ENCODE peak calls at places on chromosomes 11 and 22, in seven cellular contexts. N, P, Y, J, G, D and U are unnamed samples. For H3K4me1, the result is how much of the 10 kb centered on the place peaks cover.

GRCh38 chr11:116731097-116731761 is 41.6 kb downstream of the BUD13 start:
- DNase-seq in N (no peak), G (peak), Y (peak), D (no peak), J (no peak), P (peak), U (peak)

GRCh38 chr11:19530505-19530904 is 182.1 kb upstream of the NAV2 start:
- DNase-seq in D (no peak), N (no peak), G (no peak), P (no peak), J (no peak), Y (no peak), U (no peak)

GRCh38 chr11:12897390-12897789 is 111.7 kb upstream of the RASSF10 start:
- DNase-seq in P (no peak), G (no peak), J (no peak), D (no peak), Y (no peak), N (no peak), U (no peak)

GRCh38 chr22:35315141-35315854 is 15.6 kb downstream of the TOM1 start:
- DNase-seq in D (peak), G (no peak), Y (peak), J (no peak), P (no peak), N (no peak), U (no peak)

GRCh38 chr11:28679795-28680194 is 571.6 kb downstream of the METTL15 start:
- DNase-seq in Y (no peak), N (no peak), P (peak), G (peak), D (no peak), J (no peak), U (peak)

GRCh38 chr22:20549232-20549841 is 41.9 kb downstream of the MED15 start:
- DNase-seq in P (no peak), G (no peak), J (no peak), Y (peak), N (no peak), D (no peak), U (peak)

GRCh38 chr11:108793611-108794010 is 128.7 kb downstream of the DDX10 start:
- DNase-seq in J (no peak), N (no peak), P (no peak), D (no peak), Y (no peak), G (no peak), U (no peak)

GRCh38 chr11:82864268-82864667 is 36.0 kb downstream of the PRCP start:
- DNase-seq in P (peak), Y (peak), J (peak), N (peak), G (peak), D (peak), U (peak)

GRCh38 chr11:5690736-5691135 is 1.1 kb downstream of the TRIM22 start:
- DNase-seq in D (no peak), J (no peak), G (peak), N (no peak), Y (no peak), P (peak), U (no peak)

GRCh38 chr11:70647188-70648166 is 249.1 kb downstream of the CTTN start:
- DNase-seq in P (no peak), Y (no peak), J (no peak), D (no peak), N (no peak), G (no peak), U (no peak)

GRCh38 chr11:65423516-65424199 is 1.1 kb downstream of the NEAT1 start:
- DNase-seq in P (peak), Y (peak), N (no peak), G (peak), D (peak), J (no peak), U (peak)

GRCh38 chr11:128716231-128716630 is 22.4 kb downstream of the FLI1 start:
- DNase-seq in G (no peak), Y (no peak), P (peak), J (no peak), N (no peak), D (no peak), U (no peak)

GRCh38 chr11:15346907-15347306 is 232.2 kb downstream of the INSC start:
- DNase-seq in N (no peak), G (no peak), Y (no peak), D (no peak), J (no peak), P (no peak), U (no peak)

GRCh38 chr11:7571640-7572000 is 57.8 kb downstream of the PPFIBP2 start:
- DNase-seq in G (peak), D (peak), J (peak), N (peak), P (peak), Y (no peak), U (peak)

GRCh38 chr11:7573558-7574296 is 59.9 kb downstream of the PPFIBP2 start:
- DNase-seq in P (no peak), N (no peak), J (no peak), Y (no peak), D (peak), G (no peak), U (no peak)

GRCh38 chr11:7572001-7572712 is 58.4 kb downstream of the PPFIBP2 start:
- DNase-seq in Y (no peak), P (no peak), D (peak), N (no peak), G (no peak), J (peak), U (no peak)

GRCh38 chr11:7574491-7575129 is 60.8 kb downstream of the PPFIBP2 start:
- DNase-seq in D (peak), P (no peak), N (no peak), J (no peak), Y (no peak), G (no peak), U (no peak)

DNA sequence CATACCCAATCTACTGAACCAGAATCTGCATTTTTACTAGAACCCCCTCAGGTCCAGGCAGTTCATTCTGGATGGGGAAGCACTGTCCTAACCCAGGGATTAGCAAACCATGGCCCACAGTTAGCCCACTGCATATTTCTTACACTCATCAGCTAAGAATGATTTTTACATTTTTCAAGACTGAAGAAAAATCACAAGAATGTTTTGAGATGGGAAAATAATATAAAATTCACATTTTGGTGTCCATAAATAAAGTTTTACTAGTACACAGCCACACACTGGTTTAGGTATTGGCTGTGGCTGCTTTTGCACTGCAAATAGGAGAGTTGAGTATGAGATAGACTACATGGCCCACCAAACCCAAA is 59.4 kb downstream of the PPFIBP2 start:
- DNase-seq in J (no peak), D (no peak), G (peak), Y (no peak), N (no peak), P (no peak), U (no peak)
- H3K4me1 ChIP-seq in J (under half), D (half or more), G (half or more), Y (half or more), N (under half), P (under half), U (under half)

GRCh38 chr22:38262051-38262795 is 10.6 kb downstream of the TMEM184B start:
- DNase-seq in J (peak), P (no peak), Y (no peak), G (no peak), D (peak), N (no peak), U (peak)
- H3K4me1 ChIP-seq in J (under half), P (under half), Y (half or more), G (under half), D (under half), N (under half), U (under half)

DNA sequence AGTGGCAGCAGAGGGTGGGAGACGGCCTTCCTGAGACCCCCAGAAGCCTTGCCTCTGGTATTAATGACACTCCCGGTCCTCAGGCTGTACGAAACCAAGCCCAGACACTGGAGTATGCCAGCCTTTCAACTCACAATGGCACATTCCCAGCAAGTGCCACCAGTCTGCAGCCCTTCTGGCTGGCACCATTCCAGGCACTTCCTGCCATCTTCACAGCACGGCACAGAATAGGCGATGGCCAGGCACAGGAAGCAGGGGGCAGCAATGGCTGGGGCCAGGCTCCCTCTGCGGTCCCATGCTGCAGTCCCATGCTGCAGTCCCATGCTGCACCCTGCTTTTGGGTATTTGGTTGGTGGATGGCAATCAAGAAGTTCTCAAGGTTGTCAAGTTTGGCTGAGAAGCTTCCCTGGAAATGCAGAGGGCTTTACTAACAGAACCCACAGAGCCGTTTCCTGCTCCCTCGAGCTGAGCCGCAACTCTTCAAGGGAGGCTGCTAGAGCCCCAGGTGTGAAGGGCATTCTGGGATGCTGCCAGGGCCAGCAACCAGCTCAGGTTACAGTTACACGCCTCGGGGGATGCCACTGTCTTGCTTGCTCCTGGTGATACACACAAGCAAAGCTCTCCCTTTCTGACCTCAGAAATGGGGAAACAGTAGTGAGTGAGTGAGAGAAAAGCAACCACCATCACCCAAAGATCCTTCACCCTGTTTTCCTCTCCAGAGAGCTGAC is 23.8 kb downstream of the LRFN4 start:
- DNase-seq in P (no peak), D (no peak), N (no peak), G (no peak), Y (no peak), J (no peak), U (no peak)
- H3K4me1 ChIP-seq in P (under half), D (half or more), N (half or more), G (under half), Y (half or more), J (under half), U (under half)

GRCh38 chr11:11047851-11048610 is 190.2 kb upstream of the ZBED5 start:
- DNase-seq in J (no peak), N (no peak), G (no peak), Y (no peak), D (no peak), P (no peak), U (no peak)
- H3K4me1 ChIP-seq in J (under half), N (under half), G (under half), Y (under half), D (under half), P (under half), U (under half)

GRCh38 chr22:37740455-37741311 is 43.8 kb downstream of the TRIOBP start:
- DNase-seq in Y (no peak), N (no peak), G (no peak), D (no peak), J (no peak), P (no peak), U (no peak)

GRCh38 chr22:37739611-37740049 is 42.8 kb downstream of the TRIOBP start:
- DNase-seq in J (no peak), D (no peak), G (no peak), P (no peak), Y (no peak), N (no peak), U (no peak)

GRCh38 chr22:37742374-37743092 is 45.7 kb downstream of the TRIOBP start:
- DNase-seq in G (peak), D (no peak), Y (no peak), N (peak), J (no peak), P (peak), U (peak)

GRCh38 chr22:37739000-37739399 is 42.2 kb downstream of the TRIOBP start:
- DNase-seq in G (no peak), J (peak), N (no peak), Y (no peak), P (peak), D (no peak), U (peak)

DNA sequence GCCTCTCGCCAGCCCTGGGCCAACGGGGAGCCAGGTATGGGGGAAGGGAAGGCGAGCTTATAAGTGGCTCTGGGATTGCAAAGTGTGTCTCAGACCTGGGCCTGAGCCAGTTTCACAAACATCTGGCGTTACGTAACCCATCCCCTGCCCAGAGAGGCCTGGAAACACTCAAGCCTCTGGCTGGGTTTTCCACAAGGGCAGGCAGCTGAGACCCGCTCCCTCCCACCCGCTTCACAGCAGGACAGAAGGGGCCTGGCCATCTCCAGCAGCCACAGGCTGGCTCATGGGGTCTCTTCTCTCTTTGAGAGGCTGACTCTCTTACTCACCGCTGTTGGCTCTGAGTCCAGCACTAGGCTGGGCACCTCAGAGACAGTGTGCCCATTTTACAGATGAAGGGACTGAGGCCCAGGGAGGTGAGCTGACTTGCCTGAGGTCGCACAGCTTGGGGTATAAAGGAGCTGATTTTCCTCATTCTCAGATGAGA is 44.5 kb downstream of the TRIOBP start:
- DNase-seq in J (peak), N (no peak), P (peak), D (peak), G (peak), Y (peak), U (peak)
- H3K4me1 ChIP-seq in J (under half), N (under half), P (under half), D (under half), G (under half), Y (half or more), U (under half)

GRCh38 chr22:46063861-46064235 is 86.5 kb upstream of the PPARA start:
- DNase-seq in G (no peak), P (no peak), J (no peak), Y (peak), N (no peak), D (peak), U (no peak)
- H3K4me1 ChIP-seq in G (half or more), P (under half), J (under half), Y (half or more), N (under half), D (under half), U (under half)

GRCh38 chr11:63343130-63343529 is 26.5 kb upstream of the SLC22A9 start:
- DNase-seq in N (no peak), Y (no peak), D (no peak), J (no peak), G (no peak), P (no peak), U (no peak)
- H3K4me1 ChIP-seq in N (under half), Y (under half), D (under half), J (under half), G (under half), P (under half), U (under half)

GRCh38 chr11:96197801-96198465 is 145.1 kb downstream of the MAML2 start:
- DNase-seq in J (no peak), Y (no peak), G (no peak), P (no peak), N (no peak), D (no peak), U (no peak)
- H3K4me1 ChIP-seq in J (under half), Y (under half), G (under half), P (under half), N (under half), D (under half), U (under half)